ENCODE peak calls at places on chromosomes 6 and 20, in five cellular contexts. One of them, this sample, is unnamed.

GRCh38 chr6:17768388-17768787 is 61.7 kb upstream of the NUP153 start:
- DNase-seq in GM23338: peak; percentile 43
- DNase-seq in K562: peak; percentile 12
- DNase-seq in HepG2: peak; percentile 9
- DNase-seq in spleen: no peak
- DNase-seq in this sample: no peak

GRCh38 chr6:94270040-94270689 is 850.8 kb upstream of the EPHA7 start:
- DNase-seq in GM23338: no peak
- DNase-seq in K562: no peak
- DNase-seq in HepG2: no peak
- DNase-seq in spleen: no peak
- DNase-seq in this sample: no peak

GRCh38 chr20:58202039-58202438 is 26.4 kb downstream of the ANKRD60 start:
- DNase-seq in HepG2: no peak
- DNase-seq in GM23338: no peak
- DNase-seq in K562: no peak
- DNase-seq in spleen: no peak
- DNase-seq in this sample: no peak

GRCh38 chr20:56610098-56610497 is 19.0 kb upstream of the TFAP2C start:
- DNase-seq in spleen: no peak
- DNase-seq in K562: no peak
- DNase-seq in HepG2: no peak
- DNase-seq in GM23338: no peak
- DNase-seq in this sample: no peak

GRCh38 chr6:158799051-158799792 is 19.9 kb downstream of the EZR start:
- DNase-seq in GM23338: no peak
- DNase-seq in K562: no peak
- DNase-seq in HepG2: peak; percentile 72
- DNase-seq in spleen: no peak
- DNase-seq in this sample: no peak

GRCh38 chr6:132931937-132932336 is 117.6 kb downstream of the RPS12 start:
- DNase-seq in spleen: no peak
- DNase-seq in HepG2: no peak
- DNase-seq in K562: no peak
- DNase-seq in GM23338: peak; percentile 22
- DNase-seq in this sample: no peak

GRCh38 chr20:46131396-46131795 is 13.3 kb downstream of the CD40 start:
- DNase-seq in HepG2: no peak
- DNase-seq in K562: no peak
- DNase-seq in spleen: no peak
- DNase-seq in GM23338: no peak
- DNase-seq in this sample: no peak

GRCh38 chr6:53651149-53651763 is 14.3 kb downstream of the KLHL31 start:
- DNase-seq in HepG2: peak; percentile 89
- DNase-seq in spleen: no peak
- DNase-seq in K562: peak; percentile 74
- DNase-seq in GM23338: peak; percentile 84
- DNase-seq in this sample: no peak

GRCh38 chr6:37758234-37758633 is 60.6 kb upstream of the MDGA1 start:
- DNase-seq in spleen: no peak
- DNase-seq in HepG2: no peak
- DNase-seq in K562: no peak
- DNase-seq in GM23338: no peak
- DNase-seq in this sample: no peak

GRCh38 chr6:66605971-66606370 is 898.9 kb upstream of the EYS start:
- DNase-seq in GM23338: no peak
- DNase-seq in K562: no peak
- DNase-seq in HepG2: no peak
- DNase-seq in spleen: no peak
- DNase-seq in this sample: no peak

GRCh38 chr6:65538644-65539043 is 168.4 kb downstream of the EYS start:
- DNase-seq in K562: no peak
- DNase-seq in HepG2: no peak
- DNase-seq in GM23338: peak; percentile 17
- DNase-seq in spleen: no peak
- DNase-seq in this sample: no peak

GRCh38 chr6:142331601-142332000 is 29.8 kb downstream of the ADGRG6 start:
- DNase-seq in K562: no peak
- DNase-seq in HepG2: no peak
- DNase-seq in GM23338: no peak
- DNase-seq in spleen: no peak
- DNase-seq in this sample: no peak

GRCh38 chr6:79117752-79118151 is 39.7 kb upstream of the PHIP start:
- DNase-seq in GM23338: no peak
- DNase-seq in HepG2: no peak
- DNase-seq in spleen: no peak
- DNase-seq in K562: peak; percentile 10
- DNase-seq in this sample: no peak

GRCh38 chr6:108841377-108841855 is 6.8 kb upstream of the ARMC2 start:
- DNase-seq in GM23338: no peak
- DNase-seq in spleen: no peak
- DNase-seq in HepG2: no peak
- DNase-seq in K562: no peak
- DNase-seq in this sample: no peak

GRCh38 chr20:23679448-23680092 is 9.3 kb downstream of the CST4 start:
- DNase-seq in GM23338: no peak
- DNase-seq in spleen: no peak
- DNase-seq in K562: no peak
- DNase-seq in HepG2: no peak
- DNase-seq in this sample: no peak

GRCh38 chr20:59864726-59865125 is 68.7 kb downstream of the SYCP2 start:
- DNase-seq in GM23338: no peak
- DNase-seq in K562: no peak
- DNase-seq in spleen: no peak
- DNase-seq in HepG2: no peak
- DNase-seq in this sample: no peak

GRCh38 chr6:38336922-38337321 is 302.8 kb downstream of the BTBD9 start:
- DNase-seq in HepG2: no peak
- DNase-seq in GM23338: no peak
- DNase-seq in K562: no peak
- DNase-seq in spleen: no peak
- DNase-seq in this sample: no peak

GRCh38 chr20:37337208-37337955 is 8.6 kb upstream of the SRC start:
- DNase-seq in HepG2: peak; percentile 71
- DNase-seq in spleen: peak; percentile 58
- DNase-seq in K562: no peak
- DNase-seq in GM23338: no peak
- DNase-seq in this sample: no peak

GRCh38 chr20:18679020-18679419 is 91.2 kb downstream of the DTD1 start:
- DNase-seq in HepG2: no peak
- DNase-seq in K562: no peak
- DNase-seq in GM23338: peak; percentile 71
- DNase-seq in spleen: no peak
- DNase-seq in this sample: no peak

GRCh38 chr20:6560978-6561377 is 206.5 kb upstream of the BMP2 start:
- DNase-seq in HepG2: peak; percentile 58
- DNase-seq in spleen: no peak
- DNase-seq in K562: no peak
- DNase-seq in GM23338: no peak
- DNase-seq in this sample: no peak

GRCh38 chr6:124393536-124393935 is 568.7 kb upstream of the RNF217 start:
- DNase-seq in spleen: no peak
- DNase-seq in K562: no peak
- DNase-seq in GM23338: no peak
- DNase-seq in HepG2: no peak
- DNase-seq in this sample: no peak

GRCh38 chr6:156976144-156977088 is 199.2 kb downstream of the ARID1B start:
- DNase-seq in spleen: no peak
- DNase-seq in HepG2: no peak
- DNase-seq in GM23338: peak; percentile 35
- DNase-seq in K562: no peak
- DNase-seq in this sample: no peak

GRCh38 chr20:37347347-37347823 is 1.4 kb downstream of the SRC start:
- DNase-seq in HepG2: no peak
- DNase-seq in GM23338: no peak
- DNase-seq in K562: no peak
- DNase-seq in spleen: peak; percentile 18
- DNase-seq in this sample: no peak

GRCh38 chr6:28011716-28012115 is 54.7 kb downstream of the OR2B6 start:
- DNase-seq in spleen: no peak
- DNase-seq in GM23338: no peak
- DNase-seq in HepG2: no peak
- DNase-seq in K562: no peak
- DNase-seq in this sample: no peak

GRCh38 chr6:36436466-36436865 is 6.2 kb downstream of the PXT1 start:
- DNase-seq in K562: no peak
- DNase-seq in GM23338: no peak
- DNase-seq in HepG2: no peak
- DNase-seq in spleen: no peak
- DNase-seq in this sample: no peak

GRCh38 chr6:111256646-111257045 is 169.3 kb downstream of the SLC16A10 start:
- DNase-seq in GM23338: no peak
- DNase-seq in spleen: no peak
- DNase-seq in K562: no peak
- DNase-seq in HepG2: peak; percentile 42
- DNase-seq in this sample: no peak

GRCh38 chr6:6978731-6979130 is 129.0 kb upstream of the RREB1 start:
- DNase-seq in HepG2: no peak
- DNase-seq in GM23338: no peak
- DNase-seq in spleen: no peak
- DNase-seq in K562: no peak
- DNase-seq in this sample: no peak

GRCh38 chr6:156867121-156867520 is 89.9 kb downstream of the ARID1B start:
- DNase-seq in spleen: no peak
- DNase-seq in K562: no peak
- DNase-seq in HepG2: no peak
- DNase-seq in GM23338: no peak
- DNase-seq in this sample: no peak

GRCh38 chr6:105587349-105588115 is 184.7 kb upstream of the PREP start:
- DNase-seq in HepG2: no peak
- DNase-seq in GM23338: no peak
- DNase-seq in spleen: no peak
- DNase-seq in K562: no peak
- DNase-seq in this sample: no peak

GRCh38 chr6:150184850-150185480 is 42.1 kb downstream of the PPP1R14C start:
- DNase-seq in spleen: no peak
- DNase-seq in GM23338: no peak
- DNase-seq in HepG2: no peak
- DNase-seq in K562: no peak
- DNase-seq in this sample: no peak

GRCh38 chr20:24895898-24896658 is 53.0 kb upstream of the CST7 start:
- DNase-seq in HepG2: no peak
- DNase-seq in K562: no peak
- DNase-seq in spleen: no peak
- DNase-seq in GM23338: no peak
- DNase-seq in this sample: no peak

GRCh38 chr20:44596010-44596409 is 13.6 kb downstream of the PKIG start:
- DNase-seq in GM23338: no peak
- DNase-seq in K562: no peak
- DNase-seq in spleen: no peak
- DNase-seq in HepG2: no peak
- DNase-seq in this sample: no peak

GRCh38 chr6:2563635-2564034 is 187.1 kb downstream of the MYLK4 start:
- DNase-seq in HepG2: peak; percentile 34
- DNase-seq in GM23338: no peak
- DNase-seq in K562: no peak
- DNase-seq in spleen: no peak
- DNase-seq in this sample: no peak

GRCh38 chr20:11008444-11008843 is 334.6 kb upstream of the JAG1 start:
- DNase-seq in HepG2: no peak
- DNase-seq in spleen: no peak
- DNase-seq in K562: no peak
- DNase-seq in GM23338: no peak
- DNase-seq in this sample: no peak

GRCh38 chr6:32252326-32253009 is 28.6 kb upstream of the NOTCH4 start:
- DNase-seq in GM23338: no peak
- DNase-seq in K562: no peak
- DNase-seq in spleen: no peak
- DNase-seq in HepG2: no peak
- DNase-seq in this sample: no peak

GRCh38 chr6:140915001-140915950 is 1217.4 kb upstream of the GJE1 start:
- DNase-seq in HepG2: no peak
- DNase-seq in K562: no peak
- DNase-seq in spleen: no peak
- DNase-seq in GM23338: no peak
- DNase-seq in this sample: no peak
- TF ChIP-seq POLR2AphosphoS5 in HepG2: no peak
- TF ChIP-seq POLR2AphosphoS5 in K562: no peak
- TF ChIP-seq POLR2AphosphoS5 in spleen: no peak
- TF ChIP-seq POLR2AphosphoS5 in GM23338: no peak
- TF ChIP-seq POLR2AphosphoS5 in this sample: no peak

GRCh38 chr6:30060982-30061765 is at the start of gene POLR1H:
- DNase-seq in spleen: peak; percentile 96
- DNase-seq in K562: peak; percentile 99
- DNase-seq in GM23338: peak; percentile 100
- DNase-seq in HepG2: peak; percentile 95
- DNase-seq in this sample: peak; percentile 94
- H3K4me1 ChIP-seq in spleen: peaks cover 21% of the 10 kb centered on the region
- H3K4me1 ChIP-seq in K562: peaks cover 14% of the 10 kb centered on the region
- H3K4me1 ChIP-seq in GM23338: peaks cover 14% of the 10 kb centered on the region
- H3K4me1 ChIP-seq in HepG2: peaks cover 34% of the 10 kb centered on the region
- H3K4me1 ChIP-seq in this sample: peaks cover 32% of the 10 kb centered on the region

GRCh38 chr6:97129111-97129510 is 153.9 kb downstream of the MMS22L start:
- DNase-seq in K562: no peak
- DNase-seq in GM23338: no peak
- DNase-seq in HepG2: no peak
- DNase-seq in spleen: no peak
- DNase-seq in this sample: no peak

GRCh38 chr6:97120511-97120910 is 162.5 kb downstream of the MMS22L start:
- DNase-seq in HepG2: no peak
- DNase-seq in K562: no peak
- DNase-seq in spleen: no peak
- DNase-seq in GM23338: no peak
- DNase-seq in this sample: no peak

DNA sequence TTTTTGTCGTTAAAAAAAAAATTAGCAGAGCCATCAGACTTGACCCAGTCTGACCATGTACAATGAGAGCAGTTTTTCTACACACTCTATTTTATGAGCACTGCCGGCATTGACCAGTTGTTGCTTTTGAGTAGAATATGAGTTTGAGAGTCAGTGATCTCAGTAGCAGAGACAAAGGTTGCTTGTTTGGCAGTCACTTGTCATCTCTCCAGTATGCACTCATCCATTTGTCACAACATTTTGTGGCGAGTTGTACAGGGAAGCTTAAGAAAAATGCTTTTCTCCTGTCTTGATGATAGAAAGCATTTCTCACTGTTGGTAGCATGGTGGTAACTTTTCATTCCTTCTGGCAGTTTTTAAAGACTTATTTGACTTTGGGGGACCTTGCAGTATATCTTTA is 159.9 kb downstream of the MMS22L start:
- DNase-seq in HepG2: no peak
- DNase-seq in spleen: no peak
- DNase-seq in K562: no peak
- DNase-seq in GM23338: no peak
- DNase-seq in this sample: no peak
- H3K4me3 ChIP-seq in HepG2: no peak overlapping the region
- H3K4me3 ChIP-seq in spleen: no peak overlapping the region
- H3K4me3 ChIP-seq in K562: no peak overlapping the region
- H3K4me3 ChIP-seq in GM23338: no peak overlapping the region
- H3K4me3 ChIP-seq in this sample: no peak overlapping the region

DNA sequence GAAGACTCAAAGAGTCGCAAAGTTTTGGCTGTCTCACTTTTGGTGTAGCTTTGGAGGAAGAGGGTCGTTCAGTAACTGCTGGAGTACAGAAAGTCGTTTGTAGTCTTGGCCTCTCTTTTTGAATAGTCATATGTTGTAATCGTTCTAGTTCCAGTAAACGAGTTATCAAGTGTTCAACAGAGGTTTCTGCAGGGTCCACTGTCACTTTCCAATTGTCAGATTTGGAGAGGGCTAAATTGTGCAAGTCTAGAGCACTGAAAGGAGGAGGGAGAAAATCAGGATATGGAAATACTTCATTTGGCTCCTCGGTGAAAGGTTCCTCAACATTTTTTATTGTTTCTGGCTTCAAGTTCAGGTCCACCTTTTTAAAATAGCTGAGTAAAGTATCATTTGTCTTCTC is 9.7 kb downstream of the FAM217A start:
- DNase-seq in GM23338: no peak
- DNase-seq in K562: peak; percentile 17
- DNase-seq in HepG2: no peak
- DNase-seq in spleen: no peak
- DNase-seq in this sample: no peak
- TF ChIP-seq POLR2AphosphoS5 in GM23338: no peak
- TF ChIP-seq POLR2AphosphoS5 in K562: no peak
- TF ChIP-seq POLR2AphosphoS5 in HepG2: no peak
- TF ChIP-seq POLR2AphosphoS5 in spleen: no peak
- TF ChIP-seq POLR2AphosphoS5 in this sample: no peak

This sample was measured in vagina.